ENCODE peak calls at places on chromosomes 7 and 10, in four cellular contexts. T is epithelial cell of esophagus, L is neuronal stem cell, V is midbrain. G is an unnamed sample.

GRCh38 chr7:151008143-151008510 is 16.2 kb downstream of the ATG9B start:
- DNase-seq in T (no peak), L (no peak), V (no peak), G (no peak)

GRCh38 chr10:119409906-119410305 is 132.6 kb downstream of the RGS10 start:
- DNase-seq in T (no peak), L (no peak), V (no peak), G (no peak)

GRCh38 chr10:2928219-2928840 is 139.0 kb upstream of the PFKP start:
- DNase-seq in T (peak; percentile 61), L (peak; percentile 74), V (peak; percentile 67), G (peak; percentile 19)

GRCh38 chr7:2232766-2233520 is at the start of gene MAD1L1:
- DNase-seq in T (peak; percentile 90), L (peak; percentile 88), V (peak; percentile 85), G (peak; percentile 56)

GRCh38 chr7:123594813-123595241 is 6.8 kb upstream of the ASB15 start:
- DNase-seq in T (peak; percentile 48), L (peak; percentile 54), V (no peak), G (no peak)

GRCh38 chr10:42941790-42942189 is 135.1 kb upstream of the RET start:
- DNase-seq in T (no peak), L (no peak), V (no peak), G (no peak)

GRCh38 chr7:45726883-45727282 is 146.0 kb downstream of the CCDC201 start:
- DNase-seq in T (no peak), L (no peak), V (no peak), G (no peak)

GRCh38 chr7:3300221-3300650 is 816 bp upstream of the SDK1 start:
- DNase-seq in T (no peak), L (peak; percentile 11), V (no peak), G (no peak)

GRCh38 chr10:130763491-130763890 is 548.0 kb downstream of the TCERG1L start:
- DNase-seq in T (no peak), L (no peak), V (no peak), G (no peak)

GRCh38 chr10:96910488-96911395 is 78.6 kb downstream of the LCOR start:
- DNase-seq in T (peak; percentile 61), L (peak; percentile 26), V (peak; percentile 49), G (peak; percentile 8)

GRCh38 chr10:1412531-1413189 is 324.7 kb downstream of the ADARB2 start:
- DNase-seq in T (no peak), L (no peak), V (no peak), G (no peak)

GRCh38 chr10:44300666-44301649 is 83.9 kb downstream of the CXCL12 start:
- DNase-seq in T (peak; percentile 71), L (no peak), V (no peak), G (peak; percentile 100)

GRCh38 chr10:107708981-107709380 is 544.5 kb upstream of the SORCS1 start:
- DNase-seq in T (no peak), L (no peak), V (no peak), G (no peak)

GRCh38 chr10:93139059-93139658 is 65.5 kb downstream of the CYP26A1 start:
- DNase-seq in T (no peak), L (no peak), V (no peak), G (no peak)

GRCh38 chr7:105014725-105015630 is 973 bp downstream of the KMT2E start:
- DNase-seq in T (peak; percentile 68), L (peak; percentile 51), V (peak; percentile 77), G (no peak)

GRCh38 chr7:72403677-72404076 is 8.5 kb downstream of the CALN1 start:
- DNase-seq in T (no peak), L (no peak), V (no peak), G (no peak)

GRCh38 chr7:112467867-112468266 is 12.9 kb upstream of the LSMEM1 start:
- DNase-seq in T (no peak), L (no peak), V (no peak), G (no peak)

GRCh38 chr7:5827755-5828154 is 46.3 kb upstream of the RNF216 start:
- DNase-seq in T (peak; percentile 31), L (no peak), V (no peak), G (no peak)

GRCh38 chr7:117673839-117674238 is 194.0 kb downstream of the CFTR start:
- DNase-seq in T (peak; percentile 61), L (no peak), V (peak; percentile 60), G (peak; percentile 23)

GRCh38 chr10:76089626-76090185 is 658.3 kb downstream of the LRMDA start:
- DNase-seq in T (no peak), L (no peak), V (no peak), G (no peak)

G was measured in foreskin keratinocyte.